ENCODE peak calls at places on chromosomes 2 and 18, in eight cellular contexts. One of them, this sample, is unnamed.
A peak's percentile ranks its signal among the peaks of the same experiment; 100 is the strongest.

GRCh38 chr18:37362158-37362890 is 203.3 kb downstream of the CELF4 start:
- DNase-seq in IMR-90: no peak
- DNase-seq in heart left ventricle: no peak
- DNase-seq in A549: no peak
- DNase-seq in right lobe of liver: no peak
- DNase-seq in PC-3: no peak
- DNase-seq in kidney: no peak
- DNase-seq in OCI-LY7: no peak
- DNase-seq in this sample: no peak

GRCh38 chr2:63788070-63788469 is 53.6 kb upstream of the UGP2 start:
- DNase-seq in kidney: no peak
- DNase-seq in A549: no peak
- DNase-seq in heart left ventricle: no peak
- DNase-seq in OCI-LY7: no peak
- DNase-seq in PC-3: peak; percentile 39
- DNase-seq in right lobe of liver: no peak
- DNase-seq in IMR-90: peak; percentile 83
- DNase-seq in this sample: no peak

GRCh38 chr2:239606955-239607794 is 206.4 kb upstream of the HDAC4 start:
- DNase-seq in heart left ventricle: no peak
- DNase-seq in right lobe of liver: no peak
- DNase-seq in A549: no peak
- DNase-seq in IMR-90: no peak
- DNase-seq in kidney: no peak
- DNase-seq in PC-3: no peak
- DNase-seq in OCI-LY7: no peak
- DNase-seq in this sample: no peak

GRCh38 chr2:10278029-10278762 is 24.5 kb upstream of the HPCAL1 start:
- DNase-seq in kidney: peak; percentile 88
- DNase-seq in right lobe of liver: peak; percentile 70
- DNase-seq in IMR-90: peak; percentile 42
- DNase-seq in heart left ventricle: peak; percentile 86
- DNase-seq in A549: no peak
- DNase-seq in PC-3: no peak
- DNase-seq in OCI-LY7: no peak
- DNase-seq in this sample: no peak

GRCh38 chr2:98833917-98834263 is 102.1 kb downstream of the CRACDL start:
- DNase-seq in A549: no peak
- DNase-seq in kidney: peak; percentile 46
- DNase-seq in IMR-90: no peak
- DNase-seq in heart left ventricle: no peak
- DNase-seq in right lobe of liver: no peak
- DNase-seq in OCI-LY7: no peak
- DNase-seq in PC-3: no peak
- DNase-seq in this sample: no peak

GRCh38 chr2:124913873-124914272 is 888.8 kb downstream of the CNTNAP5 start:
- DNase-seq in OCI-LY7: no peak
- DNase-seq in right lobe of liver: no peak
- DNase-seq in heart left ventricle: no peak
- DNase-seq in kidney: no peak
- DNase-seq in PC-3: no peak
- DNase-seq in A549: no peak
- DNase-seq in IMR-90: no peak
- DNase-seq in this sample: no peak

GRCh38 chr2:218230882-218231281 is 13.9 kb downstream of the ARPC2 start:
- DNase-seq in right lobe of liver: no peak
- DNase-seq in heart left ventricle: no peak
- DNase-seq in PC-3: peak; percentile 51
- DNase-seq in IMR-90: peak; percentile 42
- DNase-seq in OCI-LY7: no peak
- DNase-seq in A549: peak; percentile 66
- DNase-seq in kidney: no peak
- DNase-seq in this sample: no peak

GRCh38 chr2:178858896-178859628 is 51.8 kb upstream of the TTN start:
- DNase-seq in heart left ventricle: peak; percentile 43
- DNase-seq in A549: no peak
- DNase-seq in right lobe of liver: no peak
- DNase-seq in PC-3: no peak
- DNase-seq in IMR-90: no peak
- DNase-seq in kidney: no peak
- DNase-seq in OCI-LY7: no peak
- DNase-seq in this sample: no peak

GRCh38 chr2:6872412-6872811 is 5.2 kb upstream of the RSAD2 start:
- DNase-seq in heart left ventricle: no peak
- DNase-seq in right lobe of liver: no peak
- DNase-seq in A549: no peak
- DNase-seq in PC-3: no peak
- DNase-seq in OCI-LY7: no peak
- DNase-seq in IMR-90: no peak
- DNase-seq in kidney: no peak
- DNase-seq in this sample: no peak

GRCh38 chr2:64942693-64943092 is 46.5 kb upstream of the SLC1A4 start:
- DNase-seq in kidney: no peak
- DNase-seq in PC-3: no peak
- DNase-seq in A549: no peak
- DNase-seq in right lobe of liver: no peak
- DNase-seq in OCI-LY7: no peak
- DNase-seq in IMR-90: no peak
- DNase-seq in heart left ventricle: no peak
- DNase-seq in this sample: no peak

GRCh38 chr2:71746946-71747501 is 293.7 kb downstream of the DYSF start:
- DNase-seq in A549: no peak
- DNase-seq in kidney: peak; percentile 85
- DNase-seq in PC-3: peak; percentile 49
- DNase-seq in OCI-LY7: no peak
- DNase-seq in right lobe of liver: no peak
- DNase-seq in IMR-90: no peak
- DNase-seq in heart left ventricle: no peak
- DNase-seq in this sample: peak; percentile 25

GRCh38 chr2:25672500-25673169 is 742 bp downstream of the DTNB start:
- DNase-seq in OCI-LY7: peak; percentile 82
- DNase-seq in PC-3: peak; percentile 49
- DNase-seq in right lobe of liver: peak; percentile 68
- DNase-seq in A549: peak; percentile 65
- DNase-seq in IMR-90: peak; percentile 22
- DNase-seq in heart left ventricle: peak; percentile 58
- DNase-seq in kidney: peak; percentile 88
- DNase-seq in this sample: no peak

GRCh38 chr2:122927710-122928249 is 1097.3 kb upstream of the CNTNAP5 start:
- DNase-seq in kidney: no peak
- DNase-seq in OCI-LY7: no peak
- DNase-seq in heart left ventricle: no peak
- DNase-seq in IMR-90: no peak
- DNase-seq in A549: no peak
- DNase-seq in PC-3: no peak
- DNase-seq in right lobe of liver: no peak
- DNase-seq in this sample: no peak

GRCh38 chr18:49898421-49898820 is 85.1 kb upstream of the ACAA2 start:
- DNase-seq in PC-3: peak; percentile 59
- DNase-seq in kidney: no peak
- DNase-seq in IMR-90: peak; percentile 69
- DNase-seq in OCI-LY7: peak; percentile 47
- DNase-seq in right lobe of liver: no peak
- DNase-seq in heart left ventricle: peak; percentile 68
- DNase-seq in A549: peak; percentile 42
- DNase-seq in this sample: no peak

GRCh38 chr2:226869371-226869770 is 33.5 kb downstream of the RHBDD1 start:
- DNase-seq in PC-3: peak; percentile 36
- DNase-seq in A549: no peak
- DNase-seq in kidney: no peak
- DNase-seq in right lobe of liver: no peak
- DNase-seq in heart left ventricle: no peak
- DNase-seq in IMR-90: no peak
- DNase-seq in OCI-LY7: no peak
- DNase-seq in this sample: no peak

GRCh38 chr2:218733615-218734021 is 23.0 kb downstream of the TTLL4 start:
- DNase-seq in A549: peak; percentile 51
- DNase-seq in heart left ventricle: no peak
- DNase-seq in right lobe of liver: peak; percentile 72
- DNase-seq in IMR-90: peak; percentile 93
- DNase-seq in kidney: no peak
- DNase-seq in PC-3: peak; percentile 49
- DNase-seq in OCI-LY7: no peak
- DNase-seq in this sample: no peak

GRCh38 chr2:86258106-86258505 is 58.8 kb downstream of the MRPL35 start:
- DNase-seq in right lobe of liver: no peak
- DNase-seq in kidney: no peak
- DNase-seq in PC-3: no peak
- DNase-seq in IMR-90: no peak
- DNase-seq in A549: no peak
- DNase-seq in OCI-LY7: no peak
- DNase-seq in heart left ventricle: no peak
- DNase-seq in this sample: no peak

GRCh38 chr2:39606585-39606984 is 59.1 kb upstream of the TMEM178A start:
- DNase-seq in kidney: no peak
- DNase-seq in right lobe of liver: no peak
- DNase-seq in A549: no peak
- DNase-seq in OCI-LY7: no peak
- DNase-seq in IMR-90: no peak
- DNase-seq in heart left ventricle: no peak
- DNase-seq in PC-3: no peak
- DNase-seq in this sample: no peak

GRCh38 chr2:80689106-80689505 is 384.6 kb upstream of the LRRTM1 start:
- DNase-seq in A549: no peak
- DNase-seq in IMR-90: no peak
- DNase-seq in OCI-LY7: no peak
- DNase-seq in right lobe of liver: no peak
- DNase-seq in PC-3: no peak
- DNase-seq in kidney: no peak
- DNase-seq in heart left ventricle: no peak
- DNase-seq in this sample: no peak

GRCh38 chr2:28102455-28102874 is 211.9 kb downstream of the BABAM2 start:
- DNase-seq in kidney: no peak
- DNase-seq in A549: no peak
- DNase-seq in heart left ventricle: no peak
- DNase-seq in PC-3: no peak
- DNase-seq in OCI-LY7: no peak
- DNase-seq in IMR-90: peak; percentile 86
- DNase-seq in right lobe of liver: no peak
- DNase-seq in this sample: no peak

GRCh38 chr2:28103611-28104010 is 213.1 kb downstream of the BABAM2 start:
- DNase-seq in OCI-LY7: no peak
- DNase-seq in PC-3: no peak
- DNase-seq in heart left ventricle: no peak
- DNase-seq in IMR-90: no peak
- DNase-seq in right lobe of liver: no peak
- DNase-seq in A549: no peak
- DNase-seq in kidney: no peak
- DNase-seq in this sample: no peak

GRCh38 chr2:28096421-28096820 is 205.9 kb downstream of the BABAM2 start:
- DNase-seq in right lobe of liver: no peak
- DNase-seq in heart left ventricle: no peak
- DNase-seq in OCI-LY7: no peak
- DNase-seq in kidney: no peak
- DNase-seq in A549: no peak
- DNase-seq in PC-3: peak; percentile 9
- DNase-seq in IMR-90: peak; percentile 49
- DNase-seq in this sample: no peak

GRCh38 chr2:28101123-28101522 is 210.6 kb downstream of the BABAM2 start:
- DNase-seq in A549: no peak
- DNase-seq in PC-3: no peak
- DNase-seq in right lobe of liver: no peak
- DNase-seq in IMR-90: peak; percentile 35
- DNase-seq in OCI-LY7: no peak
- DNase-seq in heart left ventricle: no peak
- DNase-seq in kidney: no peak
- DNase-seq in this sample: no peak

DNA sequence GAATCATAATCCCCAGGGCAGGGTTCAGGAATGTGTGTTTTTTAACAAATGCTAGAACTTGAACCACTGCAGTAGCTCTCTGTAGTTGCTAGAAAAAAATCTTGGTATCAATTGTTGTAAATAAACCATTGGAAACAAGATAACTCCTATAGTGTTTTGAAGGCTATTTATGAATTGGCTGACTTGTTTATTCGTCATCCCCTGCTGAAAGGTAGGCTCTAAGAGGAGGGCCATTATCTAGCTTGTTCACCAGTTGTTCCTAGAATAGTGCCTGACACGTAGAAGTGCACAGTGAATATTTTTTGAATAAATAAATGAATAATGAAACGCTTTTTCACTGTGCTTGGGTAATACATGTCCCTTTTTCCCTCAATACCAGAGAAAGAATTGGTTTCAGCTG is 211.4 kb downstream of the BABAM2 start:
- DNase-seq in OCI-LY7: no peak
- DNase-seq in right lobe of liver: no peak
- DNase-seq in kidney: no peak
- DNase-seq in IMR-90: no peak
- DNase-seq in heart left ventricle: no peak
- DNase-seq in PC-3: no peak
- DNase-seq in A549: no peak
- DNase-seq in this sample: no peak
- H3K4me3 ChIP-seq in OCI-LY7: no peak overlapping the region
- H3K4me3 ChIP-seq in right lobe of liver: no peak overlapping the region
- H3K4me3 ChIP-seq in kidney: no peak overlapping the region
- H3K4me3 ChIP-seq in IMR-90: no peak overlapping the region
- H3K4me3 ChIP-seq in heart left ventricle: peak overlapping the region; percentile 30
- H3K4me3 ChIP-seq in PC-3: no peak overlapping the region
- H3K4me3 ChIP-seq in A549: no peak overlapping the region
- H3K4me3 ChIP-seq in this sample: peak overlapping the region; percentile 44

GRCh38 chr18:9293948-9294347 is 40.6 kb upstream of the TWSG1 start:
- DNase-seq in PC-3: no peak
- DNase-seq in right lobe of liver: no peak
- DNase-seq in heart left ventricle: no peak
- DNase-seq in OCI-LY7: no peak
- DNase-seq in A549: no peak
- DNase-seq in IMR-90: no peak
- DNase-seq in kidney: no peak
- DNase-seq in this sample: no peak
- H3K9me3 ChIP-seq in PC-3: peaks cover 6% of the 10 kb centered on the region
- H3K9me3 ChIP-seq in right lobe of liver: no peaks in the 10 kb centered on the region
- H3K9me3 ChIP-seq in heart left ventricle: no peaks in the 10 kb centered on the region
- H3K9me3 ChIP-seq in OCI-LY7: peaks cover 15% of the 10 kb centered on the region
- H3K9me3 ChIP-seq in A549: peaks cover 6% of the 10 kb centered on the region
- H3K9me3 ChIP-seq in IMR-90: peaks cover 12% of the 10 kb centered on the region
- H3K9me3 ChIP-seq in kidney: no peaks in the 10 kb centered on the region
- H3K9me3 ChIP-seq in this sample: peaks cover 9% of the 10 kb centered on the region

GRCh38 chr2:11773747-11774536 is 27.5 kb downstream of the LPIN1 start:
- DNase-seq in OCI-LY7: no peak
- DNase-seq in PC-3: no peak
- DNase-seq in heart left ventricle: no peak
- DNase-seq in IMR-90: no peak
- DNase-seq in right lobe of liver: no peak
- DNase-seq in kidney: no peak
- DNase-seq in A549: no peak
- DNase-seq in this sample: no peak
- H3K27ac ChIP-seq in OCI-LY7: no peak overlapping the region
- H3K27ac ChIP-seq in PC-3: no peak overlapping the region
- H3K27ac ChIP-seq in heart left ventricle: no peak overlapping the region
- H3K27ac ChIP-seq in IMR-90: no peak overlapping the region
- H3K27ac ChIP-seq in right lobe of liver: no peak overlapping the region
- H3K27ac ChIP-seq in kidney: no peak overlapping the region
- H3K27ac ChIP-seq in A549: no peak overlapping the region
- H3K27ac ChIP-seq in this sample: no peak overlapping the region

DNA sequence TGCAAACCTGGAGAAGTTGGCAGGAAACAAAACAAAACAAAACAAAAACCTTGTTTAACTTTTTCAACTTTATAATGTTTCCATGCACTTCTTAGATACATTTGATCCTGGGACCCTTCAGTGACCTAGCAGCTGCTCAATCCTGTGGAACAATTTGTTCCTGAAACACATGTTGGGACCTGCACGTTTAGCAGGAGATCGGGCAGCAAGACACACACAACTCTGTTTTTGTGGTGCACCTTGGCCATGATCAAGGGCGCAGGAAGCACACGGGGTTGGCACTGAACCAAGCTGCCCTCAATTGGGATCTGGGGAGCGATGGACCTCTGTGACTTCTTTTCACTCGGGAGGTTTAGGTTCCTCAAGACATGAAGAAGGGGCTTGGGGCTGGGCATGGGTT is 268.7 kb downstream of the LOXHD1 start:
- DNase-seq in right lobe of liver: no peak
- DNase-seq in PC-3: no peak
- DNase-seq in A549: no peak
- DNase-seq in IMR-90: no peak
- DNase-seq in kidney: peak; percentile 34
- DNase-seq in OCI-LY7: no peak
- DNase-seq in heart left ventricle: no peak
- DNase-seq in this sample: no peak
- H3K4me3 ChIP-seq in right lobe of liver: no peak overlapping the region
- H3K4me3 ChIP-seq in PC-3: no peak overlapping the region
- H3K4me3 ChIP-seq in A549: no peak overlapping the region
- H3K4me3 ChIP-seq in IMR-90: no peak overlapping the region
- H3K4me3 ChIP-seq in kidney: no peak overlapping the region
- H3K4me3 ChIP-seq in OCI-LY7: no peak overlapping the region
- H3K4me3 ChIP-seq in heart left ventricle: no peak overlapping the region
- H3K4me3 ChIP-seq in this sample: no peak overlapping the region

This sample was measured in thoracic aorta.